ENCODE peak calls at places on chromosomes 2 and 18, in ten cellular contexts. One of them, this sample, is unnamed.

GRCh38 chr2:149597050-149598013 is 9.8 kb upstream of the MMADHC start:
- DNase-seq in T-cell: peak; percentile 19
- DNase-seq in AG08395: peak; percentile 81
- DNase-seq in stimulated activated CD4-positive, alpha-beta T cell treated with anti-CD3 and anti-CD28 coated beads, Interleukin-1b, Interleukin-23, amount 100 ng/mL, for 4 hours: peak; percentile 51
- DNase-seq in germinal center: peak; percentile 48
- DNase-seq in small intestine: peak; percentile 68
- DNase-seq in T-helper 1 cell: no peak
- DNase-seq in left ventricle myocardium inferior: no peak
- DNase-seq in activated effector memory CD4-positive, alpha-beta T cell treated with anti-CD3 and anti-CD28 coated beads, Interleukin-2, amount 50 U/mL, for 16 hours: peak; percentile 71
- DNase-seq in A673: peak; percentile 84
- DNase-seq in this sample: peak; percentile 27

GRCh38 chr18:49030138-49030537 is 79.4 kb upstream of the SMAD7 start:
- DNase-seq in T-cell: no peak
- DNase-seq in AG08395: peak; percentile 31
- DNase-seq in stimulated activated CD4-positive, alpha-beta T cell treated with anti-CD3 and anti-CD28 coated beads, Interleukin-1b, Interleukin-23, amount 100 ng/mL, for 4 hours: no peak
- DNase-seq in germinal center: no peak
- DNase-seq in small intestine: no peak
- DNase-seq in T-helper 1 cell: no peak
- DNase-seq in left ventricle myocardium inferior: no peak
- DNase-seq in activated effector memory CD4-positive, alpha-beta T cell treated with anti-CD3 and anti-CD28 coated beads, Interleukin-2, amount 50 U/mL, for 16 hours: peak; percentile 24
- DNase-seq in A673: no peak
- DNase-seq in this sample: no peak

GRCh38 chr18:67417864-67418523 is 98.5 kb downstream of the DSEL start:
- DNase-seq in T-cell: no peak
- DNase-seq in AG08395: peak; percentile 46
- DNase-seq in stimulated activated CD4-positive, alpha-beta T cell treated with anti-CD3 and anti-CD28 coated beads, Interleukin-1b, Interleukin-23, amount 100 ng/mL, for 4 hours: peak; percentile 12
- DNase-seq in germinal center: no peak
- DNase-seq in small intestine: peak; percentile 68
- DNase-seq in T-helper 1 cell: no peak
- DNase-seq in left ventricle myocardium inferior: no peak
- DNase-seq in activated effector memory CD4-positive, alpha-beta T cell treated with anti-CD3 and anti-CD28 coated beads, Interleukin-2, amount 50 U/mL, for 16 hours: no peak
- DNase-seq in A673: peak; percentile 16
- DNase-seq in this sample: peak; percentile 79

GRCh38 chr2:105325389-105325963 is 4.1 kb downstream of the TGFBRAP1 start:
- DNase-seq in T-cell: no peak
- DNase-seq in AG08395: peak; percentile 46
- DNase-seq in stimulated activated CD4-positive, alpha-beta T cell treated with anti-CD3 and anti-CD28 coated beads, Interleukin-1b, Interleukin-23, amount 100 ng/mL, for 4 hours: no peak
- DNase-seq in germinal center: no peak
- DNase-seq in small intestine: no peak
- DNase-seq in T-helper 1 cell: no peak
- DNase-seq in left ventricle myocardium inferior: no peak
- DNase-seq in activated effector memory CD4-positive, alpha-beta T cell treated with anti-CD3 and anti-CD28 coated beads, Interleukin-2, amount 50 U/mL, for 16 hours: no peak
- DNase-seq in A673: peak; percentile 74
- DNase-seq in this sample: no peak

GRCh38 chr2:218305383-218305782 is 13.1 kb upstream of the TMBIM1 start:
- DNase-seq in T-cell: no peak
- DNase-seq in AG08395: no peak
- DNase-seq in stimulated activated CD4-positive, alpha-beta T cell treated with anti-CD3 and anti-CD28 coated beads, Interleukin-1b, Interleukin-23, amount 100 ng/mL, for 4 hours: no peak
- DNase-seq in germinal center: no peak
- DNase-seq in small intestine: no peak
- DNase-seq in T-helper 1 cell: no peak
- DNase-seq in left ventricle myocardium inferior: no peak
- DNase-seq in activated effector memory CD4-positive, alpha-beta T cell treated with anti-CD3 and anti-CD28 coated beads, Interleukin-2, amount 50 U/mL, for 16 hours: no peak
- DNase-seq in A673: no peak
- DNase-seq in this sample: no peak

GRCh38 chr2:101684313-101684712 is 13.2 kb upstream of the MAP4K4 start:
- DNase-seq in T-cell: no peak
- DNase-seq in AG08395: no peak
- DNase-seq in stimulated activated CD4-positive, alpha-beta T cell treated with anti-CD3 and anti-CD28 coated beads, Interleukin-1b, Interleukin-23, amount 100 ng/mL, for 4 hours: no peak
- DNase-seq in germinal center: no peak
- DNase-seq in small intestine: no peak
- DNase-seq in T-helper 1 cell: no peak
- DNase-seq in left ventricle myocardium inferior: no peak
- DNase-seq in activated effector memory CD4-positive, alpha-beta T cell treated with anti-CD3 and anti-CD28 coated beads, Interleukin-2, amount 50 U/mL, for 16 hours: no peak
- DNase-seq in A673: no peak
- DNase-seq in this sample: no peak

GRCh38 chr2:128786800-128787478 is 468.3 kb upstream of the HS6ST1 start:
- DNase-seq in T-cell: no peak
- DNase-seq in AG08395: no peak
- DNase-seq in stimulated activated CD4-positive, alpha-beta T cell treated with anti-CD3 and anti-CD28 coated beads, Interleukin-1b, Interleukin-23, amount 100 ng/mL, for 4 hours: no peak
- DNase-seq in germinal center: no peak
- DNase-seq in small intestine: no peak
- DNase-seq in T-helper 1 cell: no peak
- DNase-seq in left ventricle myocardium inferior: no peak
- DNase-seq in activated effector memory CD4-positive, alpha-beta T cell treated with anti-CD3 and anti-CD28 coated beads, Interleukin-2, amount 50 U/mL, for 16 hours: no peak
- DNase-seq in A673: peak; percentile 59
- DNase-seq in this sample: no peak

GRCh38 chr2:97935719-97936161 is 60.0 kb downstream of the TMEM131 start:
- DNase-seq in T-cell: no peak
- DNase-seq in AG08395: peak; percentile 50
- DNase-seq in stimulated activated CD4-positive, alpha-beta T cell treated with anti-CD3 and anti-CD28 coated beads, Interleukin-1b, Interleukin-23, amount 100 ng/mL, for 4 hours: no peak
- DNase-seq in germinal center: no peak
- DNase-seq in small intestine: peak; percentile 8
- DNase-seq in T-helper 1 cell: no peak
- DNase-seq in left ventricle myocardium inferior: no peak
- DNase-seq in activated effector memory CD4-positive, alpha-beta T cell treated with anti-CD3 and anti-CD28 coated beads, Interleukin-2, amount 50 U/mL, for 16 hours: no peak
- DNase-seq in A673: peak; percentile 11
- DNase-seq in this sample: no peak

GRCh38 chr2:9152975-9153402 is 53.6 kb upstream of the ASAP2 start:
- DNase-seq in T-cell: no peak
- DNase-seq in AG08395: peak; percentile 30
- DNase-seq in stimulated activated CD4-positive, alpha-beta T cell treated with anti-CD3 and anti-CD28 coated beads, Interleukin-1b, Interleukin-23, amount 100 ng/mL, for 4 hours: no peak
- DNase-seq in germinal center: no peak
- DNase-seq in small intestine: no peak
- DNase-seq in T-helper 1 cell: no peak
- DNase-seq in left ventricle myocardium inferior: no peak
- DNase-seq in activated effector memory CD4-positive, alpha-beta T cell treated with anti-CD3 and anti-CD28 coated beads, Interleukin-2, amount 50 U/mL, for 16 hours: no peak
- DNase-seq in A673: peak; percentile 88
- DNase-seq in this sample: peak; percentile 88

GRCh38 chr2:201707753-201708152 is 9.3 kb upstream of the MPP4 start:
- DNase-seq in T-cell: no peak
- DNase-seq in AG08395: peak; percentile 55
- DNase-seq in stimulated activated CD4-positive, alpha-beta T cell treated with anti-CD3 and anti-CD28 coated beads, Interleukin-1b, Interleukin-23, amount 100 ng/mL, for 4 hours: no peak
- DNase-seq in germinal center: no peak
- DNase-seq in small intestine: no peak
- DNase-seq in T-helper 1 cell: no peak
- DNase-seq in left ventricle myocardium inferior: no peak
- DNase-seq in activated effector memory CD4-positive, alpha-beta T cell treated with anti-CD3 and anti-CD28 coated beads, Interleukin-2, amount 50 U/mL, for 16 hours: no peak
- DNase-seq in A673: peak; percentile 63
- DNase-seq in this sample: peak; percentile 21

GRCh38 chr2:19574788-19575260 is 216.4 kb upstream of the OSR1 start:
- DNase-seq in T-cell: no peak
- DNase-seq in AG08395: peak; percentile 76
- DNase-seq in stimulated activated CD4-positive, alpha-beta T cell treated with anti-CD3 and anti-CD28 coated beads, Interleukin-1b, Interleukin-23, amount 100 ng/mL, for 4 hours: no peak
- DNase-seq in germinal center: no peak
- DNase-seq in small intestine: peak; percentile 53
- DNase-seq in T-helper 1 cell: no peak
- DNase-seq in left ventricle myocardium inferior: peak; percentile 57
- DNase-seq in activated effector memory CD4-positive, alpha-beta T cell treated with anti-CD3 and anti-CD28 coated beads, Interleukin-2, amount 50 U/mL, for 16 hours: no peak
- DNase-seq in A673: peak; percentile 56
- DNase-seq in this sample: peak; percentile 86

GRCh38 chr18:48547456-48548403 is 8.9 kb downstream of the CTIF start:
- DNase-seq in T-cell: no peak
- DNase-seq in AG08395: peak; percentile 93
- DNase-seq in stimulated activated CD4-positive, alpha-beta T cell treated with anti-CD3 and anti-CD28 coated beads, Interleukin-1b, Interleukin-23, amount 100 ng/mL, for 4 hours: no peak
- DNase-seq in germinal center: no peak
- DNase-seq in small intestine: no peak
- DNase-seq in T-helper 1 cell: no peak
- DNase-seq in left ventricle myocardium inferior: peak; percentile 25
- DNase-seq in activated effector memory CD4-positive, alpha-beta T cell treated with anti-CD3 and anti-CD28 coated beads, Interleukin-2, amount 50 U/mL, for 16 hours: peak; percentile 33
- DNase-seq in A673: peak; percentile 78
- DNase-seq in this sample: peak; percentile 97

GRCh38 chr2:164785447-164785846 is 56.2 kb downstream of the COBLL1 start:
- DNase-seq in T-cell: no peak
- DNase-seq in AG08395: peak; percentile 11
- DNase-seq in stimulated activated CD4-positive, alpha-beta T cell treated with anti-CD3 and anti-CD28 coated beads, Interleukin-1b, Interleukin-23, amount 100 ng/mL, for 4 hours: no peak
- DNase-seq in germinal center: no peak
- DNase-seq in small intestine: no peak
- DNase-seq in T-helper 1 cell: no peak
- DNase-seq in left ventricle myocardium inferior: no peak
- DNase-seq in activated effector memory CD4-positive, alpha-beta T cell treated with anti-CD3 and anti-CD28 coated beads, Interleukin-2, amount 50 U/mL, for 16 hours: no peak
- DNase-seq in A673: no peak
- DNase-seq in this sample: no peak

GRCh38 chr2:80102026-80102425 is 202.5 kb downstream of the LRRTM1 start:
- DNase-seq in T-cell: no peak
- DNase-seq in AG08395: peak; percentile 92
- DNase-seq in stimulated activated CD4-positive, alpha-beta T cell treated with anti-CD3 and anti-CD28 coated beads, Interleukin-1b, Interleukin-23, amount 100 ng/mL, for 4 hours: no peak
- DNase-seq in germinal center: no peak
- DNase-seq in small intestine: no peak
- DNase-seq in T-helper 1 cell: no peak
- DNase-seq in left ventricle myocardium inferior: no peak
- DNase-seq in activated effector memory CD4-positive, alpha-beta T cell treated with anti-CD3 and anti-CD28 coated beads, Interleukin-2, amount 50 U/mL, for 16 hours: no peak
- DNase-seq in A673: no peak
- DNase-seq in this sample: peak; percentile 61

GRCh38 chr2:25867389-25868003 is 10.8 kb downstream of the ASXL2 start:
- DNase-seq in T-cell: no peak
- DNase-seq in AG08395: no peak
- DNase-seq in stimulated activated CD4-positive, alpha-beta T cell treated with anti-CD3 and anti-CD28 coated beads, Interleukin-1b, Interleukin-23, amount 100 ng/mL, for 4 hours: no peak
- DNase-seq in germinal center: no peak
- DNase-seq in small intestine: no peak
- DNase-seq in T-helper 1 cell: no peak
- DNase-seq in left ventricle myocardium inferior: no peak
- DNase-seq in activated effector memory CD4-positive, alpha-beta T cell treated with anti-CD3 and anti-CD28 coated beads, Interleukin-2, amount 50 U/mL, for 16 hours: no peak
- DNase-seq in A673: no peak
- DNase-seq in this sample: peak; percentile 4

GRCh38 chr2:190640124-190640523 is 8.8 kb upstream of the NAB1 start:
- DNase-seq in T-cell: no peak
- DNase-seq in AG08395: no peak
- DNase-seq in stimulated activated CD4-positive, alpha-beta T cell treated with anti-CD3 and anti-CD28 coated beads, Interleukin-1b, Interleukin-23, amount 100 ng/mL, for 4 hours: no peak
- DNase-seq in germinal center: no peak
- DNase-seq in small intestine: no peak
- DNase-seq in T-helper 1 cell: no peak
- DNase-seq in left ventricle myocardium inferior: no peak
- DNase-seq in activated effector memory CD4-positive, alpha-beta T cell treated with anti-CD3 and anti-CD28 coated beads, Interleukin-2, amount 50 U/mL, for 16 hours: no peak
- DNase-seq in A673: no peak
- DNase-seq in this sample: no peak

GRCh38 chr2:128413718-128414341 is 95.2 kb upstream of the HS6ST1 start:
- DNase-seq in T-cell: no peak
- DNase-seq in AG08395: no peak
- DNase-seq in stimulated activated CD4-positive, alpha-beta T cell treated with anti-CD3 and anti-CD28 coated beads, Interleukin-1b, Interleukin-23, amount 100 ng/mL, for 4 hours: no peak
- DNase-seq in germinal center: no peak
- DNase-seq in small intestine: peak; percentile 71
- DNase-seq in T-helper 1 cell: no peak
- DNase-seq in left ventricle myocardium inferior: no peak
- DNase-seq in activated effector memory CD4-positive, alpha-beta T cell treated with anti-CD3 and anti-CD28 coated beads, Interleukin-2, amount 50 U/mL, for 16 hours: peak; percentile 39
- DNase-seq in A673: peak; percentile 59
- DNase-seq in this sample: no peak

GRCh38 chr18:73551211-73551610 is 596.4 kb downstream of the FBXO15 start:
- DNase-seq in T-cell: no peak
- DNase-seq in AG08395: no peak
- DNase-seq in stimulated activated CD4-positive, alpha-beta T cell treated with anti-CD3 and anti-CD28 coated beads, Interleukin-1b, Interleukin-23, amount 100 ng/mL, for 4 hours: no peak
- DNase-seq in germinal center: no peak
- DNase-seq in small intestine: no peak
- DNase-seq in T-helper 1 cell: no peak
- DNase-seq in left ventricle myocardium inferior: no peak
- DNase-seq in activated effector memory CD4-positive, alpha-beta T cell treated with anti-CD3 and anti-CD28 coated beads, Interleukin-2, amount 50 U/mL, for 16 hours: no peak
- DNase-seq in A673: no peak
- DNase-seq in this sample: no peak

GRCh38 chr2:160752475-160753330 is 259.1 kb upstream of the RBMS1 start:
- DNase-seq in T-cell: no peak
- DNase-seq in AG08395: no peak
- DNase-seq in stimulated activated CD4-positive, alpha-beta T cell treated with anti-CD3 and anti-CD28 coated beads, Interleukin-1b, Interleukin-23, amount 100 ng/mL, for 4 hours: no peak
- DNase-seq in germinal center: no peak
- DNase-seq in small intestine: no peak
- DNase-seq in T-helper 1 cell: no peak
- DNase-seq in left ventricle myocardium inferior: no peak
- DNase-seq in activated effector memory CD4-positive, alpha-beta T cell treated with anti-CD3 and anti-CD28 coated beads, Interleukin-2, amount 50 U/mL, for 16 hours: no peak
- DNase-seq in A673: no peak
- DNase-seq in this sample: peak; percentile 14

GRCh38 chr2:25292408-25292807 is 49.3 kb downstream of the DNMT3A start:
- DNase-seq in T-cell: no peak
- DNase-seq in AG08395: no peak
- DNase-seq in stimulated activated CD4-positive, alpha-beta T cell treated with anti-CD3 and anti-CD28 coated beads, Interleukin-1b, Interleukin-23, amount 100 ng/mL, for 4 hours: no peak
- DNase-seq in germinal center: no peak
- DNase-seq in small intestine: no peak
- DNase-seq in T-helper 1 cell: no peak
- DNase-seq in left ventricle myocardium inferior: no peak
- DNase-seq in activated effector memory CD4-positive, alpha-beta T cell treated with anti-CD3 and anti-CD28 coated beads, Interleukin-2, amount 50 U/mL, for 16 hours: no peak
- DNase-seq in A673: peak; percentile 96
- DNase-seq in this sample: no peak

GRCh38 chr18:46583711-46584110 is 73.3 kb downstream of the LOXHD1 start:
- DNase-seq in T-cell: no peak
- DNase-seq in AG08395: no peak
- DNase-seq in stimulated activated CD4-positive, alpha-beta T cell treated with anti-CD3 and anti-CD28 coated beads, Interleukin-1b, Interleukin-23, amount 100 ng/mL, for 4 hours: no peak
- DNase-seq in germinal center: no peak
- DNase-seq in small intestine: no peak
- DNase-seq in T-helper 1 cell: no peak
- DNase-seq in left ventricle myocardium inferior: no peak
- DNase-seq in activated effector memory CD4-positive, alpha-beta T cell treated with anti-CD3 and anti-CD28 coated beads, Interleukin-2, amount 50 U/mL, for 16 hours: no peak
- DNase-seq in A673: no peak
- DNase-seq in this sample: no peak

GRCh38 chr2:187614756-187615155 is 60.5 kb upstream of the TFPI start:
- DNase-seq in T-cell: no peak
- DNase-seq in AG08395: no peak
- DNase-seq in stimulated activated CD4-positive, alpha-beta T cell treated with anti-CD3 and anti-CD28 coated beads, Interleukin-1b, Interleukin-23, amount 100 ng/mL, for 4 hours: no peak
- DNase-seq in germinal center: no peak
- DNase-seq in small intestine: no peak
- DNase-seq in T-helper 1 cell: no peak
- DNase-seq in left ventricle myocardium inferior: no peak
- DNase-seq in activated effector memory CD4-positive, alpha-beta T cell treated with anti-CD3 and anti-CD28 coated beads, Interleukin-2, amount 50 U/mL, for 16 hours: no peak
- DNase-seq in A673: no peak
- DNase-seq in this sample: no peak

GRCh38 chr2:236123716-236124115 is 44.5 kb downstream of the GBX2 start:
- DNase-seq in T-cell: no peak
- DNase-seq in AG08395: no peak
- DNase-seq in stimulated activated CD4-positive, alpha-beta T cell treated with anti-CD3 and anti-CD28 coated beads, Interleukin-1b, Interleukin-23, amount 100 ng/mL, for 4 hours: no peak
- DNase-seq in germinal center: no peak
- DNase-seq in small intestine: no peak
- DNase-seq in T-helper 1 cell: no peak
- DNase-seq in left ventricle myocardium inferior: no peak
- DNase-seq in activated effector memory CD4-positive, alpha-beta T cell treated with anti-CD3 and anti-CD28 coated beads, Interleukin-2, amount 50 U/mL, for 16 hours: peak; percentile 48
- DNase-seq in A673: no peak
- DNase-seq in this sample: no peak

GRCh38 chr2:202165945-202166344 is 72.5 kb downstream of the SUMO1 start:
- DNase-seq in T-cell: no peak
- DNase-seq in AG08395: peak; percentile 21
- DNase-seq in stimulated activated CD4-positive, alpha-beta T cell treated with anti-CD3 and anti-CD28 coated beads, Interleukin-1b, Interleukin-23, amount 100 ng/mL, for 4 hours: no peak
- DNase-seq in germinal center: no peak
- DNase-seq in small intestine: no peak
- DNase-seq in T-helper 1 cell: no peak
- DNase-seq in left ventricle myocardium inferior: no peak
- DNase-seq in activated effector memory CD4-positive, alpha-beta T cell treated with anti-CD3 and anti-CD28 coated beads, Interleukin-2, amount 50 U/mL, for 16 hours: no peak
- DNase-seq in A673: no peak
- DNase-seq in this sample: no peak

GRCh38 chr2:196854629-196855028 is 45.5 kb upstream of the C2orf66 start:
- DNase-seq in T-cell: no peak
- DNase-seq in AG08395: no peak
- DNase-seq in stimulated activated CD4-positive, alpha-beta T cell treated with anti-CD3 and anti-CD28 coated beads, Interleukin-1b, Interleukin-23, amount 100 ng/mL, for 4 hours: no peak
- DNase-seq in germinal center: no peak
- DNase-seq in small intestine: no peak
- DNase-seq in T-helper 1 cell: no peak
- DNase-seq in left ventricle myocardium inferior: no peak
- DNase-seq in activated effector memory CD4-positive, alpha-beta T cell treated with anti-CD3 and anti-CD28 coated beads, Interleukin-2, amount 50 U/mL, for 16 hours: no peak
- DNase-seq in A673: no peak
- DNase-seq in this sample: no peak

GRCh38 chr2:218465987-218466633 is 47.2 kb downstream of the VIL1 start:
- DNase-seq in T-cell: no peak
- DNase-seq in AG08395: peak; percentile 40
- DNase-seq in stimulated activated CD4-positive, alpha-beta T cell treated with anti-CD3 and anti-CD28 coated beads, Interleukin-1b, Interleukin-23, amount 100 ng/mL, for 4 hours: no peak
- DNase-seq in germinal center: peak; percentile 29
- DNase-seq in small intestine: peak; percentile 50
- DNase-seq in T-helper 1 cell: no peak
- DNase-seq in left ventricle myocardium inferior: no peak
- DNase-seq in activated effector memory CD4-positive, alpha-beta T cell treated with anti-CD3 and anti-CD28 coated beads, Interleukin-2, amount 50 U/mL, for 16 hours: no peak
- DNase-seq in A673: peak; percentile 40
- DNase-seq in this sample: peak; percentile 77

GRCh38 chr2:110097506-110098220 is 18.0 kb downstream of the MALL start:
- DNase-seq in T-cell: no peak
- DNase-seq in AG08395: no peak
- DNase-seq in stimulated activated CD4-positive, alpha-beta T cell treated with anti-CD3 and anti-CD28 coated beads, Interleukin-1b, Interleukin-23, amount 100 ng/mL, for 4 hours: no peak
- DNase-seq in germinal center: no peak
- DNase-seq in small intestine: peak; percentile 24
- DNase-seq in T-helper 1 cell: no peak
- DNase-seq in left ventricle myocardium inferior: no peak
- DNase-seq in activated effector memory CD4-positive, alpha-beta T cell treated with anti-CD3 and anti-CD28 coated beads, Interleukin-2, amount 50 U/mL, for 16 hours: peak; percentile 46
- DNase-seq in A673: no peak
- DNase-seq in this sample: no peak

GRCh38 chr2:8107162-8107561 is 574.7 kb upstream of the ID2 start:
- DNase-seq in T-cell: no peak
- DNase-seq in AG08395: no peak
- DNase-seq in stimulated activated CD4-positive, alpha-beta T cell treated with anti-CD3 and anti-CD28 coated beads, Interleukin-1b, Interleukin-23, amount 100 ng/mL, for 4 hours: no peak
- DNase-seq in germinal center: no peak
- DNase-seq in small intestine: no peak
- DNase-seq in T-helper 1 cell: no peak
- DNase-seq in left ventricle myocardium inferior: no peak
- DNase-seq in activated effector memory CD4-positive, alpha-beta T cell treated with anti-CD3 and anti-CD28 coated beads, Interleukin-2, amount 50 U/mL, for 16 hours: no peak
- DNase-seq in A673: no peak
- DNase-seq in this sample: no peak

This sample was measured in osteoblast.